ENCODE peak calls at places on chromosomes 3 and 15, in six cellular contexts. F is heart left ventricle, A is A549, R is HCT116, I is lower leg skin, P is NB4. J is an unnamed sample.
A peak's percentile ranks its signal among the peaks of the same experiment; 100 is the strongest.

GRCh38 chr15:98292442-98293240 is 332.1 kb downstream of the ARRDC4 start:
- DNase-seq in I (no peak), R (peak; percentile 21), F (peak; percentile 31), A (peak; percentile 56), P (peak; percentile 60), J (peak; percentile 32)

GRCh38 chr3:192929755-192930491 is 12.3 kb upstream of the MB21D2 start:
- DNase-seq in A (no peak), I (no peak), F (no peak), R (no peak), P (peak; percentile 10), J (no peak)

GRCh38 chr3:18008706-18009363 is 266.4 kb upstream of the TBC1D5 start:
- DNase-seq in A (no peak), I (no peak), P (peak; percentile 47), R (no peak), F (no peak), J (no peak)

GRCh38 chr3:46429250-46429649 is 22.2 kb downstream of the CCRL2 start:
- DNase-seq in A (no peak), F (no peak), P (no peak), R (no peak), I (no peak), J (no peak)

GRCh38 chr3:188914556-188914955 is 257.2 kb upstream of the TPRG1 start:
- DNase-seq in A (no peak), F (no peak), I (no peak), P (no peak), R (no peak), J (peak; percentile 25)

GRCh38 chr3:46692566-46692983 is 904 bp downstream of the ALS2CL start:
- DNase-seq in R (peak; percentile 73), F (no peak), A (peak; percentile 67), I (peak; percentile 62), P (no peak), J (peak; percentile 86)

GRCh38 chr3:36312351-36312750 is 68.0 kb upstream of the STAC start:
- DNase-seq in A (no peak), P (no peak), R (no peak), I (no peak), F (no peak), J (no peak)

GRCh38 chr3:29090912-29091597 is 189.8 kb upstream of the RBMS3 start:
- DNase-seq in R (no peak), A (no peak), F (no peak), I (no peak), P (no peak), J (no peak)

GRCh38 chr3:189944285-189945145 is 176.2 kb downstream of the P3H2 start:
- DNase-seq in F (no peak), I (peak; percentile 73), P (no peak), R (no peak), A (no peak), J (no peak)

GRCh38 chr15:68487087-68487843 is 55.3 kb upstream of the ITGA11 start:
- DNase-seq in A (peak; percentile 51), R (no peak), I (peak; percentile 25), P (no peak), F (no peak), J (no peak)

GRCh38 chr3:19931180-19931692 is 2.8 kb downstream of the EFHB start:
- DNase-seq in A (no peak), I (no peak), F (no peak), R (no peak), P (peak; percentile 82), J (no peak)

GRCh38 chr3:97829198-97829597 is 7.4 kb downstream of the CRYBG3 start:
- DNase-seq in P (no peak), F (no peak), A (no peak), R (no peak), I (no peak), J (no peak)

GRCh38 chr3:134078169-134078821 is 48.6 kb upstream of the SLCO2A1 start:
- DNase-seq in R (no peak), A (no peak), F (no peak), I (peak; percentile 59), P (no peak), J (no peak)

GRCh38 chr3:43477600-43477999 is 144.2 kb downstream of the ANO10 start:
- DNase-seq in P (no peak), F (peak; percentile 46), A (no peak), R (no peak), I (peak; percentile 18), J (no peak)

GRCh38 chr15:60740787-60741354 is 261.9 kb upstream of the ICE2 start:
- DNase-seq in F (no peak), R (no peak), I (no peak), P (no peak), A (no peak), J (no peak)

GRCh38 chr3:148962513-148962912 is 28.8 kb upstream of the GYG1 start:
- DNase-seq in P (peak; percentile 83), R (peak; percentile 56), I (no peak), A (peak; percentile 76), F (no peak), J (no peak)

GRCh38 chr3:113241292-113242033 is 30.1 kb downstream of the BOC start:
- DNase-seq in I (no peak), A (no peak), F (no peak), R (no peak), P (peak; percentile 71), J (no peak)

GRCh38 chr3:71160800-71161546 is 422.6 kb downstream of the FOXP1 start:
- DNase-seq in A (no peak), I (no peak), F (no peak), R (no peak), P (no peak), J (no peak)

GRCh38 chr3:131591394-131591990 is 88.7 kb upstream of the MRPL3 start:
- DNase-seq in A (peak; percentile 17), I (no peak), R (no peak), F (no peak), P (no peak), J (no peak)

GRCh38 chr3:46496745-46497555 is 826 bp upstream of the RTP3 start:
- DNase-seq in P (peak; percentile 62), R (no peak), A (no peak), I (no peak), F (no peak), J (no peak)

DNA sequence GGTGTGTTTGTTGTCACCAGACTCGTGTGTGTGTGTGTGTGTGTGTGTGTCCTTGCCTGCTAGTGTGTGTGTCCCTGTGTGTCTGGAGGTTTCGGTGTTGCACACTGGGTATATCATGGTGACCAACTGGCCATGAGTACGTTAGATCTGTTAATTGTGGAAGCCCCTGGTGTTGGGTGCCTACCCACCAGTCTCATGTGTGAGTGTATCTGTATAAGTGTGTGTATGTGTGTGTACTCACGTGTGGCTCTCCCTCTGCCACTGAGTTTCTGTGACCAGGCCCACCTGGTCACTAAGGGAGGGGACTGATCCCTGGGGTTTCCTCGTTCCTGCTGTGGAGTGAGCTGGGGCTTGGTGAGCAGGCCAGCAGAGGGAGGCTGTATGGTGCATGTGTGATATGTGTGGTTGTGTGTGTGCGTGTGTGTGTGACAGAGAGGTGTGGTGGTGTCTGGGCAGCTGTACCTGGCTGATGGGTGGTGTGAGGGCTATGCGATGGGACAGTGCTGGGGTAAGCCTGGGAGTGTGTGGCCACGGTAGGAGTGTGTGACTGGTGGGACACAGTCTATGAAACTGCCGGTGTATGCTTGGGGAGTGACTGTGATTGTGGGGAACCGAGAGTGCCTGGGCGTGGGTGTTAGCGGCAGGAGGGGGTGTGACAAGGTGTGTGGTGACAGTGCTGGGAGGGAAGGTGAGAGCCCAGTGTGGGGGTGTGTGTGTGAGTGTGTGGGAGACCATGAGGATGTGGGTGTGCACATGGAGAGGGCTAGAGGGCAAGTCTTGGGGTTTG is 1.9 kb downstream of the PRKCD start:
- DNase-seq in R (no peak), I (no peak), A (no peak), P (peak; percentile 30), F (no peak), J (peak; percentile 39)
- H3K4me3 ChIP-seq in R (peak overlapping the region; percentile 90), I (no peak overlapping the region), A (peak overlapping the region; percentile 100), P (peak overlapping the region; percentile 97), F (no peak overlapping the region), J (peak overlapping the region; percentile 73)

DNA sequence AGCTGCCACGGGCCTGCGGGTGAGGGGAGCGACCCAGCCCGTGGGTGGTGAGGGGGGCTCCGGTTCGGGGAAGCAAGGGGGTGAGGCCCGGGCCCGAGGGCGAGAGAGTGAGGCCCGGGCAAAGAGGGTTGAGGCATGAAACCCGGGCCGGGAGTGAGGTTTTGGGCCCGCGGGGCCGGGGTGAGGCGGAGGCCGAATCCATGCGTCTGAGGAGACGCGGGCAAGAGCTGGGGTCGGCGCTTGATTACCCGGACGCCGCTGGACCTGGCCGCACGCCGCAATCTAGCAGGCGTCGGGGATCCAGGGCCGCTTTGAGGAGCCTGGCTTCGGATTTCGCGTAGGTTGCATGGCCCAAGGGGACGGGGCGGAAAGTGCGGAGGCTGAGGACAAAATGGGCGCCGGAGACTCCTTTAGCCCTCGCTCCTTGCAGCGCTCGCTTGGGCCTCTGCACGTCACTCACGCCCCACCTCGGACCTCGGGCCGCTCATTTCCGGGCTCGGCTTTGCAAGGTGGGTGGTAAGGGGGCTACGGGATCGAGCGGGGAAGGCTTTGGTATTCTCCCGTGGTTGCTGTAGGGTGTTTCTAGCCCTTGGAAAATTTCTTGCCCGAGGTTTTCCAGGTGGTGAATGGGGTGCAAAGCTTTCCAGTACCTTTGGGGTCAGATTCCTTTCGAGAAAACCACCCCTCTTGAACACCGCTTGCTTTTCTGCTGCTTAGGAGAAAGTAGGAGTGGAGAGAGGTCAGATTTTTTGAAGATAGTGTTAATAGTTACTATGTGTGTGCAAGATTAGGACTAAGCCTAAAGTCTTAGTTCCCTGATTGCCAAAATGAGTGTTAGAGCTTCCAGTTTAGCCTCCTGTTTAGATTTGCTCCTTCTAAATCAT is 827 bp downstream of the SLC25A36 start:
- DNase-seq in I (peak; percentile 27), F (peak; percentile 57), P (peak; percentile 78), A (peak; percentile 69), R (no peak), J (peak; percentile 61)
- TF ChIP-seq POLR2A in I (no peak), F (no peak), P (peak; percentile 54), A (peak; percentile 16), R (no peak), J (peak; percentile 28)

DNA sequence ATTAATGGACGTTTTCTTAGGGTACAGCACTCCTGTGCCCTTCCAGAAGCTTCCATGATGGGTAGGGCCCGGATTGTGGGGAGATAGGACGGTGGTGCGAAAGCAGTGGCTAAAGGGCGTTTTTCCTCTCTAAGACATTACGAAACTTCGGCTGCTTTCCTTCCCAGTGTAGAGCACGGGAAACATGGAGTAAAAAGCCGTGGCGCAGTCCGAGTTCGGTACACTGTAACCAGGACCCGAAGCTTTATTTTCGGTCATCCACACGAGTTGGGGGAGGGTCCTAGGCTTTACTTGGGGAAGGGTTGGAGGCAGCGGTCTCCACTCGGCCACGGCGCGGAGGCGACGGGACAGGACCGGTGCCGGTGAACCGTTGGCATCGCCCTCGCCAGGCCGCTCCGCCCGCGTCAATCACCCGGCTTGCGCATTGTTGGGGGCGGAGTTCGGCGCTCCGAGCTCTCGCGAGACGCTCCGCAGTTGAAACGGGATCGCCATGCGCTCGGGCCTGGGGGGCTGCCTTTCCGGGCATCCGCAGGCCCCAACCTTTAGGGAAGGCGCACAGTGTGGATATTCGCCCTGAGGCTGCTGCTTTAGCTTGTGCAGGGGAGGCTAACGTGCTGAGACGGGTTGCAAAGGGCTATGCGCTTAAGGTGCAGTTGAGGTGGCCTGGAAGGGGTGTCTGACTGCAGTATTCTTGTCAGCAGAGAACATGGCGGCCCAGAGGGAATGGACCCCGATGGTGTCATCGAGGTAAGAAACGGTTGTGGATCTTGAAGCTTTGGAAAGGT is 546 bp downstream of the EIF4A2 start:
- DNase-seq in P (peak; percentile 78), I (peak; percentile 79), F (peak; percentile 90), R (no peak), A (peak; percentile 69), J (peak; percentile 86)
- TF ChIP-seq CTCF in P (no peak), I (no peak), F (no peak), R (no peak), A (no peak), J (no peak)

DNA sequence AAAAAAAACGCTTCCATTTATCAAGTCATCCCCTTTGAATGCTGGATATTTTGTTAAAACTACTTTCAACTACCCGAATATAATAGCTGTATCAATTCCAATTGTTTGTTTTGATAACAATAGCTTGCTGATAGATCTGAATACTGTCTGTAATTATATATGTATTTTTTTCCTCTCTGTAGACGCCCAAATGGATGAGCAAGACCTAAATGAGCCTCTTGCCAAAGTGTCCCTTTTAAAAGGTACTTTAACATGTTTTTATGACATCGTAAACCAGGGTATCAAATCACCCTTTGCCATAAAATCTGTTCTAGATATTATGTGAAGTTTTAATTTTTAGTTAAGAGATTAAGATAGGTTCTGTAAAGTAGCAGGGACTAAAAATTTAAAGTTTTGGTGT is 111.5 kb upstream of the FLNB start:
- DNase-seq in I (no peak), A (no peak), P (no peak), F (no peak), R (no peak), J (no peak)
- H3K4me3 ChIP-seq in I (no peak overlapping the region), A (no peak overlapping the region), P (no peak overlapping the region), F (no peak overlapping the region), R (no peak overlapping the region), J (no peak overlapping the region)

J was measured in body of pancreas.